ENCODE peak calls at places on chromosomes 4 and X, in eight cellular contexts. One of them, this sample, is unnamed.

GRCh38 chrX:150429577-150429976 is 66.5 kb downstream of the MAMLD1 start:
- DNase-seq in AG04450: peak
- DNase-seq in OCI-LY7: no peak
- DNase-seq in SK-N-SH: no peak
- DNase-seq in dorsolateral prefrontal cortex: no peak
- DNase-seq in upper lobe of left lung: no peak
- DNase-seq in fibroblast of lung: peak
- DNase-seq in neural progenitor cell: no peak
- DNase-seq in this sample: no peak

GRCh38 chrX:103774070-103774642 is 2.5 kb upstream of the PLP1 start:
- DNase-seq in OCI-LY7: peak
- DNase-seq in fibroblast of lung: peak
- DNase-seq in dorsolateral prefrontal cortex: peak
- DNase-seq in neural progenitor cell: peak
- DNase-seq in upper lobe of left lung: no peak
- DNase-seq in AG04450: no peak
- DNase-seq in SK-N-SH: peak
- DNase-seq in this sample: peak

GRCh38 chrX:129959493-129959832 is 23.0 kb upstream of the BCORL1 start:
- DNase-seq in dorsolateral prefrontal cortex: no peak
- DNase-seq in fibroblast of lung: no peak
- DNase-seq in OCI-LY7: no peak
- DNase-seq in SK-N-SH: no peak
- DNase-seq in AG04450: no peak
- DNase-seq in neural progenitor cell: peak
- DNase-seq in upper lobe of left lung: peak
- DNase-seq in this sample: no peak

GRCh38 chrX:645024-645376 is 14.4 kb downstream of the SHOX start:
- DNase-seq in upper lobe of left lung: no peak
- DNase-seq in AG04450: no peak
- DNase-seq in neural progenitor cell: peak
- DNase-seq in fibroblast of lung: no peak
- DNase-seq in SK-N-SH: no peak
- DNase-seq in dorsolateral prefrontal cortex: no peak
- DNase-seq in OCI-LY7: no peak
- DNase-seq in this sample: no peak

GRCh38 chr4:145047151-145047550 is 50.8 kb downstream of the ANAPC10 start:
- DNase-seq in upper lobe of left lung: no peak
- DNase-seq in SK-N-SH: no peak
- DNase-seq in neural progenitor cell: no peak
- DNase-seq in fibroblast of lung: no peak
- DNase-seq in AG04450: no peak
- DNase-seq in OCI-LY7: no peak
- DNase-seq in dorsolateral prefrontal cortex: no peak
- DNase-seq in this sample: no peak

GRCh38 chr4:1901127-1901526 is 29.9 kb downstream of the NSD2 start:
- DNase-seq in fibroblast of lung: no peak
- DNase-seq in neural progenitor cell: no peak
- DNase-seq in upper lobe of left lung: no peak
- DNase-seq in dorsolateral prefrontal cortex: no peak
- DNase-seq in AG04450: no peak
- DNase-seq in OCI-LY7: no peak
- DNase-seq in SK-N-SH: no peak
- DNase-seq in this sample: no peak

GRCh38 chrX:38970845-38971244 is 169.6 kb downstream of the MID1IP1 start:
- DNase-seq in OCI-LY7: no peak
- DNase-seq in AG04450: no peak
- DNase-seq in SK-N-SH: no peak
- DNase-seq in neural progenitor cell: no peak
- DNase-seq in dorsolateral prefrontal cortex: no peak
- DNase-seq in fibroblast of lung: no peak
- DNase-seq in upper lobe of left lung: no peak
- DNase-seq in this sample: no peak

GRCh38 chr4:8745828-8746225 is 125.8 kb downstream of the HMX1 start:
- DNase-seq in dorsolateral prefrontal cortex: no peak
- DNase-seq in neural progenitor cell: no peak
- DNase-seq in AG04450: no peak
- DNase-seq in SK-N-SH: no peak
- DNase-seq in fibroblast of lung: no peak
- DNase-seq in upper lobe of left lung: peak
- DNase-seq in OCI-LY7: no peak
- DNase-seq in this sample: no peak

GRCh38 chrX:154487518-154488290 is 1.3 kb upstream of the UBL4A start:
- DNase-seq in upper lobe of left lung: no peak
- DNase-seq in OCI-LY7: no peak
- DNase-seq in dorsolateral prefrontal cortex: no peak
- DNase-seq in SK-N-SH: no peak
- DNase-seq in fibroblast of lung: no peak
- DNase-seq in neural progenitor cell: no peak
- DNase-seq in AG04450: no peak
- DNase-seq in this sample: no peak

GRCh38 chr4:151276787-151277557 is at the start of gene PRSS48:
- DNase-seq in OCI-LY7: peak
- DNase-seq in fibroblast of lung: peak
- DNase-seq in SK-N-SH: peak
- DNase-seq in neural progenitor cell: peak
- DNase-seq in AG04450: no peak
- DNase-seq in upper lobe of left lung: no peak
- DNase-seq in dorsolateral prefrontal cortex: peak
- DNase-seq in this sample: peak
- TF ChIP-seq CTCF in OCI-LY7: peak
- TF ChIP-seq CTCF in fibroblast of lung: peak
- TF ChIP-seq CTCF in SK-N-SH: peak
- TF ChIP-seq CTCF in neural progenitor cell: peak
- TF ChIP-seq CTCF in AG04450: peak
- TF ChIP-seq CTCF in upper lobe of left lung: peak
- TF ChIP-seq CTCF in dorsolateral prefrontal cortex: peak
- TF ChIP-seq CTCF in this sample: peak

GRCh38 chr4:10061650-10062415 is 40.5 kb upstream of the SLC2A9 start:
- DNase-seq in neural progenitor cell: no peak
- DNase-seq in upper lobe of left lung: no peak
- DNase-seq in OCI-LY7: no peak
- DNase-seq in dorsolateral prefrontal cortex: no peak
- DNase-seq in AG04450: no peak
- DNase-seq in SK-N-SH: no peak
- DNase-seq in fibroblast of lung: no peak
- DNase-seq in this sample: no peak

GRCh38 chr4:10066206-10066605 is 44.9 kb upstream of the SLC2A9 start:
- DNase-seq in neural progenitor cell: no peak
- DNase-seq in AG04450: no peak
- DNase-seq in SK-N-SH: no peak
- DNase-seq in OCI-LY7: no peak
- DNase-seq in dorsolateral prefrontal cortex: no peak
- DNase-seq in upper lobe of left lung: no peak
- DNase-seq in fibroblast of lung: no peak
- DNase-seq in this sample: no peak

GRCh38 chr4:10058371-10058770 is 37.1 kb upstream of the SLC2A9 start:
- DNase-seq in neural progenitor cell: no peak
- DNase-seq in dorsolateral prefrontal cortex: no peak
- DNase-seq in OCI-LY7: no peak
- DNase-seq in upper lobe of left lung: no peak
- DNase-seq in AG04450: no peak
- DNase-seq in fibroblast of lung: no peak
- DNase-seq in SK-N-SH: no peak
- DNase-seq in this sample: no peak

GRCh38 chr4:10066704-10067651 is 45.7 kb upstream of the SLC2A9 start:
- DNase-seq in SK-N-SH: no peak
- DNase-seq in fibroblast of lung: no peak
- DNase-seq in dorsolateral prefrontal cortex: no peak
- DNase-seq in neural progenitor cell: no peak
- DNase-seq in AG04450: no peak
- DNase-seq in OCI-LY7: no peak
- DNase-seq in upper lobe of left lung: no peak
- DNase-seq in this sample: peak

GRCh38 chr4:10063544-10064300 is 42.4 kb upstream of the SLC2A9 start:
- DNase-seq in upper lobe of left lung: no peak
- DNase-seq in AG04450: peak
- DNase-seq in neural progenitor cell: peak
- DNase-seq in OCI-LY7: no peak
- DNase-seq in fibroblast of lung: peak
- DNase-seq in dorsolateral prefrontal cortex: peak
- DNase-seq in SK-N-SH: no peak
- DNase-seq in this sample: peak
- H3K27ac ChIP-seq in upper lobe of left lung: no peak
- H3K27ac ChIP-seq in AG04450: no peak
- H3K27ac ChIP-seq in neural progenitor cell: peak
- H3K27ac ChIP-seq in OCI-LY7: no peak
- H3K27ac ChIP-seq in fibroblast of lung: no peak
- H3K27ac ChIP-seq in dorsolateral prefrontal cortex: no peak
- H3K27ac ChIP-seq in SK-N-SH: no peak
- H3K27ac ChIP-seq in this sample: no peak

GRCh38 chr4:147678796-147679549 is 5.0 kb downstream of the PRMT9 start:
- DNase-seq in SK-N-SH: no peak
- DNase-seq in OCI-LY7: peak
- DNase-seq in dorsolateral prefrontal cortex: no peak
- DNase-seq in upper lobe of left lung: no peak
- DNase-seq in AG04450: no peak
- DNase-seq in fibroblast of lung: peak
- DNase-seq in neural progenitor cell: no peak
- DNase-seq in this sample: peak
- TF ChIP-seq CTCF in SK-N-SH: no peak
- TF ChIP-seq CTCF in OCI-LY7: peak
- TF ChIP-seq CTCF in dorsolateral prefrontal cortex: no peak
- TF ChIP-seq CTCF in upper lobe of left lung: no peak
- TF ChIP-seq CTCF in AG04450: no peak
- TF ChIP-seq CTCF in fibroblast of lung: no peak
- TF ChIP-seq CTCF in neural progenitor cell: peak
- TF ChIP-seq CTCF in this sample: no peak

GRCh38 chrX:23100826-23101225 is 101.1 kb downstream of the DDX53 start:
- DNase-seq in upper lobe of left lung: no peak
- DNase-seq in neural progenitor cell: no peak
- DNase-seq in fibroblast of lung: no peak
- DNase-seq in OCI-LY7: no peak
- DNase-seq in AG04450: no peak
- DNase-seq in SK-N-SH: no peak
- DNase-seq in dorsolateral prefrontal cortex: no peak
- DNase-seq in this sample: no peak
- H3K27ac ChIP-seq in upper lobe of left lung: no peak
- H3K27ac ChIP-seq in neural progenitor cell: no peak
- H3K27ac ChIP-seq in fibroblast of lung: no peak
- H3K27ac ChIP-seq in OCI-LY7: no peak
- H3K27ac ChIP-seq in AG04450: no peak
- H3K27ac ChIP-seq in SK-N-SH: no peak
- H3K27ac ChIP-seq in dorsolateral prefrontal cortex: no peak
- H3K27ac ChIP-seq in this sample: no peak

GRCh38 chr4:147707892-147708672 is 23.8 kb upstream of the ARHGAP10 start:
- DNase-seq in AG04450: no peak
- DNase-seq in neural progenitor cell: peak
- DNase-seq in dorsolateral prefrontal cortex: peak
- DNase-seq in SK-N-SH: peak
- DNase-seq in OCI-LY7: peak
- DNase-seq in upper lobe of left lung: no peak
- DNase-seq in fibroblast of lung: peak
- DNase-seq in this sample: peak
- TF ChIP-seq CTCF in AG04450: peak
- TF ChIP-seq CTCF in neural progenitor cell: peak
- TF ChIP-seq CTCF in dorsolateral prefrontal cortex: peak
- TF ChIP-seq CTCF in SK-N-SH: peak
- TF ChIP-seq CTCF in OCI-LY7: peak
- TF ChIP-seq CTCF in upper lobe of left lung: peak
- TF ChIP-seq CTCF in fibroblast of lung: peak
- TF ChIP-seq CTCF in this sample: peak

GRCh38 chr4:38210396-38211114 is 250.4 kb downstream of the PTTG2 start:
- DNase-seq in upper lobe of left lung: no peak
- DNase-seq in SK-N-SH: no peak
- DNase-seq in AG04450: no peak
- DNase-seq in OCI-LY7: no peak
- DNase-seq in neural progenitor cell: no peak
- DNase-seq in fibroblast of lung: no peak
- DNase-seq in dorsolateral prefrontal cortex: no peak
- DNase-seq in this sample: no peak
- H3K27ac ChIP-seq in upper lobe of left lung: peak
- H3K27ac ChIP-seq in SK-N-SH: no peak
- H3K27ac ChIP-seq in AG04450: no peak
- H3K27ac ChIP-seq in OCI-LY7: no peak
- H3K27ac ChIP-seq in neural progenitor cell: no peak
- H3K27ac ChIP-seq in fibroblast of lung: no peak
- H3K27ac ChIP-seq in dorsolateral prefrontal cortex: no peak
- H3K27ac ChIP-seq in this sample: no peak

DNA sequence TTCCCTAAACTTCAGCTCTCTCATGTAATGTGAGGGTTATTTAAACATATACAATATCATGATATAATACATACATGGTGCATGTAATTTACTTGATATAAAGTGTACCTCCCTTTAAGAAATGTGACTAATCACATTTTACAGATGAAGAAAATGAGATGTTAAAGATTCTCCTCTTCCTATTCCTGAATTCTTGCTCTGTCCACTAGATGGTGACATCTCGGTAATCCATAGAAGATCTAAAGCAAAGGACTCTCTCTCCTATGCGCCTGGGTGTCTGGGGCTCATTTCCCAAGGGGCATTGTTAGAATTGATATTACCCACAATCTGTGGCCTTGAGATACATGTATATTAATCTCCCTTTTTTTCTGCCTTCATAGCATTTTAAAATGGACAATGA is 804.9 kb downstream of the RAB28 start:
- DNase-seq in dorsolateral prefrontal cortex: no peak
- DNase-seq in upper lobe of left lung: no peak
- DNase-seq in OCI-LY7: peak
- DNase-seq in fibroblast of lung: no peak
- DNase-seq in neural progenitor cell: no peak
- DNase-seq in AG04450: no peak
- DNase-seq in SK-N-SH: peak
- DNase-seq in this sample: peak
- TF ChIP-seq CTCF in dorsolateral prefrontal cortex: no peak
- TF ChIP-seq CTCF in upper lobe of left lung: no peak
- TF ChIP-seq CTCF in OCI-LY7: peak
- TF ChIP-seq CTCF in fibroblast of lung: no peak
- TF ChIP-seq CTCF in neural progenitor cell: peak
- TF ChIP-seq CTCF in AG04450: no peak
- TF ChIP-seq CTCF in SK-N-SH: peak
- TF ChIP-seq CTCF in this sample: peak

DNA sequence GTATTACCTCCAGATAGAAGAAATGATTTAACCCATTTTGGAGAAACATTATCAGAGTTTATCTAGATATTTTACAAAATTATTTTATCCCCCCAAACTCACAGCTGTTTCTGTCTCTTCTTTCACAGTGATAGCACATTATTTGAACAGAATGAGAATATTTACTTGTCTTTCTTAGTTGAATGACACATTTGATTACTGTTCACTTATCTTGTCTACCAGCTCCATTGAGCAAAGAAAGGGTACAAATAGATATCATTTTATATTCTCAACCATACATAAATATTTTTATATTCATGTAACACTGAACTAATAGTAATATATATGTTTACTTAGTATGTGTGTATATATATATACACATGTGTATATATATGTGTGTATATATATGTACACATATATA is 364.2 kb downstream of the GALNTL6 start:
- DNase-seq in SK-N-SH: no peak
- DNase-seq in OCI-LY7: no peak
- DNase-seq in dorsolateral prefrontal cortex: no peak
- DNase-seq in neural progenitor cell: no peak
- DNase-seq in AG04450: no peak
- DNase-seq in upper lobe of left lung: no peak
- DNase-seq in fibroblast of lung: no peak
- DNase-seq in this sample: no peak
- H3K27ac ChIP-seq in SK-N-SH: no peak
- H3K27ac ChIP-seq in OCI-LY7: no peak
- H3K27ac ChIP-seq in dorsolateral prefrontal cortex: no peak
- H3K27ac ChIP-seq in neural progenitor cell: no peak
- H3K27ac ChIP-seq in AG04450: no peak
- H3K27ac ChIP-seq in upper lobe of left lung: no peak
- H3K27ac ChIP-seq in fibroblast of lung: no peak
- H3K27ac ChIP-seq in this sample: no peak

GRCh38 chrX:22383988-22384387 is 111.3 kb downstream of the CBLL2 start:
- DNase-seq in neural progenitor cell: no peak
- DNase-seq in upper lobe of left lung: no peak
- DNase-seq in AG04450: no peak
- DNase-seq in OCI-LY7: no peak
- DNase-seq in dorsolateral prefrontal cortex: no peak
- DNase-seq in SK-N-SH: no peak
- DNase-seq in fibroblast of lung: no peak
- DNase-seq in this sample: no peak
- TF ChIP-seq CTCF in neural progenitor cell: no peak
- TF ChIP-seq CTCF in upper lobe of left lung: no peak
- TF ChIP-seq CTCF in AG04450: no peak
- TF ChIP-seq CTCF in OCI-LY7: no peak
- TF ChIP-seq CTCF in dorsolateral prefrontal cortex: no peak
- TF ChIP-seq CTCF in SK-N-SH: no peak
- TF ChIP-seq CTCF in fibroblast of lung: no peak
- TF ChIP-seq CTCF in this sample: no peak